ENCODE peak calls at places on chromosomes 16 and 17, in ten cellular contexts. U is A549, D is fibroblast of mammary gland, J is breast epithelium, N is dorsolateral prefrontal cortex, O is BJ, Z is Caco-2, K is cardiac muscle cell, X is PC-9, I is fibroblast of the aortic adventitia. S is an unnamed sample.

GRCh38 chr16:21101631-21102420 is 48.8 kb downstream of the DNAH3 start:
- DNase-seq in J (no peak), K (peak; percentile 53), N (no peak), I (peak; percentile 36), U (peak; percentile 50), D (peak; percentile 31), O (no peak), X (no peak), Z (peak; percentile 51), S (peak; percentile 67)

GRCh38 chr16:20851601-20852000 is 45.3 kb downstream of the REXO5 start:
- DNase-seq in N (no peak), O (peak; percentile 73), U (peak; percentile 20), D (peak; percentile 97), X (peak; percentile 85), K (peak; percentile 99), J (peak; percentile 66), Z (peak; percentile 51), I (peak; percentile 99), S (peak; percentile 93)

GRCh38 chr16:10126686-10127085 is 55.5 kb downstream of the GRIN2A start:
- DNase-seq in D (peak; percentile 87), N (no peak), J (no peak), K (no peak), X (no peak), I (peak; percentile 96), U (no peak), O (peak; percentile 37), Z (no peak), S (no peak)

GRCh38 chr16:81279375-81279774 is 35.4 kb upstream of the GAN start:
- DNase-seq in K (peak; percentile 35), Z (no peak), I (peak; percentile 52), X (no peak), N (no peak), U (no peak), O (no peak), J (no peak), D (peak; percentile 72), S (peak; percentile 61)

GRCh38 chr16:69145658-69146057 is 13.2 kb downstream of the UTP4 start:
- DNase-seq in Z (no peak), U (no peak), O (no peak), D (peak; percentile 73), X (no peak), N (no peak), J (no peak), I (peak; percentile 78), K (peak; percentile 68), S (no peak)

GRCh38 chr16:1112506-1113184 is 16.6 kb upstream of the C1QTNF8 start:
- DNase-seq in X (no peak), O (no peak), N (no peak), Z (no peak), U (no peak), J (no peak), K (no peak), I (no peak), D (no peak), S (no peak)

GRCh38 chr17:63480826-63481487 is 4.1 kb downstream of the ACE start:
- DNase-seq in D (no peak), Z (no peak), U (no peak), N (no peak), K (no peak), X (no peak), I (no peak), O (no peak), J (no peak), S (no peak)

GRCh38 chr16:2827831-2828520 is 2.1 kb upstream of the ZG16B start:
- DNase-seq in X (no peak), J (peak; percentile 49), U (no peak), N (no peak), Z (no peak), K (no peak), O (no peak), I (no peak), D (no peak), S (no peak)

GRCh38 chr16:57824880-57825279 is 22.6 kb upstream of the KIFC3 start:
- DNase-seq in D (no peak), N (no peak), O (no peak), U (no peak), K (no peak), X (peak; percentile 99), Z (peak; percentile 88), J (no peak), I (no peak), S (no peak)

GRCh38 chr17:64778367-64779290 is 116.5 kb upstream of the SMURF2 start:
- DNase-seq in Z (no peak), U (no peak), K (peak; percentile 24), D (no peak), I (no peak), J (no peak), N (peak; percentile 33), X (no peak), O (no peak), S (peak; percentile 59)

GRCh38 chr16:81809567-81809966 is 30.5 kb downstream of the PLCG2 start:
- DNase-seq in N (no peak), O (no peak), I (no peak), Z (no peak), K (no peak), J (no peak), X (no peak), U (no peak), D (no peak), S (no peak)

GRCh38 chr17:3527896-3528603 is 29.6 kb downstream of the TRPV3 start:
- DNase-seq in O (no peak), N (no peak), U (no peak), Z (no peak), D (no peak), K (peak; percentile 41), X (no peak), J (no peak), I (peak; percentile 6), S (no peak)

GRCh38 chr16:15907863-15908478 is 19.6 kb upstream of the CEP20 start:
- DNase-seq in X (peak; percentile 50), K (peak; percentile 28), U (peak; percentile 55), O (no peak), J (no peak), D (peak; percentile 45), Z (peak; percentile 49), N (no peak), I (no peak), S (no peak)

GRCh38 chr16:31513126-31513525 is 4.9 kb upstream of the RUSF1 start:
- DNase-seq in D (peak; percentile 49), Z (no peak), X (peak; percentile 75), K (peak; percentile 32), O (peak; percentile 42), N (no peak), U (no peak), I (peak; percentile 5), J (no peak), S (peak; percentile 85)

GRCh38 chr16:83248735-83249469 is 558.9 kb upstream of the HSBP1 start:
- DNase-seq in U (no peak), X (no peak), K (peak; percentile 39), Z (no peak), N (no peak), O (no peak), I (peak; percentile 27), D (peak; percentile 25), J (no peak), S (no peak)

GRCh38 chr16:70271696-70272095 is 17.6 kb downstream of the AARS1 start:
- DNase-seq in Z (no peak), U (no peak), O (no peak), X (no peak), N (no peak), D (no peak), I (no peak), K (no peak), J (no peak), S (no peak)

GRCh38 chr16:1647904-1648303 is 30.2 kb upstream of the JPT2 start:
- DNase-seq in X (no peak), I (no peak), U (no peak), O (no peak), D (no peak), N (no peak), Z (no peak), K (no peak), J (no peak), S (no peak)

GRCh38 chr16:83520596-83520995 is 287.2 kb upstream of the HSBP1 start:
- DNase-seq in U (no peak), K (no peak), I (no peak), D (no peak), X (no peak), N (no peak), O (no peak), Z (no peak), J (no peak), S (no peak)

GRCh38 chr16:79158337-79158736 is 442.2 kb downstream of the MAF start:
- DNase-seq in D (no peak), J (no peak), K (no peak), O (no peak), I (no peak), X (no peak), U (no peak), N (no peak), Z (no peak), S (no peak)
- TF ChIP-seq CTCF in D (no peak), J (no peak), K (no peak), O (no peak), I (no peak), X (no peak), U (no peak), N (no peak), Z (no peak), S (no peak)

GRCh38 chr17:40935624-40936023 is 1.8 kb downstream of the KRT23 start:
- DNase-seq in I (peak; percentile 33), J (no peak), O (no peak), N (no peak), D (no peak), X (peak; percentile 3), K (no peak), U (no peak), Z (no peak), S (no peak)
- H3K4me3 ChIP-seq in I (no peak overlapping the region), J (no peak overlapping the region), O (no peak overlapping the region), N (no peak overlapping the region), D (no peak overlapping the region), X (peak overlapping the region; percentile 59), K (no peak overlapping the region), U (no peak overlapping the region), Z (peak overlapping the region; percentile 23), S (no peak overlapping the region)

DNA sequence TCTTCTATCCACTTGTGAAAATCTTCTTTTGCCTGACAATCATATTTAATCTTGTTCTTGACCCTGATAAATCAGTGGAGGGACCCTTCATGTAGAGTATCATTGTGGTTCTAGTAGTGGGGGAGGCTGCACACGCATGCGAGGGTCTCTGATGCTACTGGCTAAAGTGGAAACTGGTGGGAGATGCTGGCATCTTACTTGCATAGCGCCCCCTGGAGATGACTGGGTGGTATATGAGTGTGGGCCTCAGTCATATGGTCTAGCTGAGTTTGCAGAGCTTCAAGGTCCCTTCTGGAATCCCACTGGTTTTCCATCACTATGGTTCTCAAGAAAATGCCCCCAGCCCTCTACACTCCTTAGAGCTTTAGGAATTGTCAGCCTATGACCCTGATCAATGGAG is 236.4 kb upstream of the AXIN2 start:
- DNase-seq in O (no peak), U (no peak), K (peak; percentile 37), I (no peak), N (no peak), D (peak; percentile 20), J (no peak), X (no peak), Z (peak; percentile 14), S (no peak)
- TF ChIP-seq CTCF in O (peak; percentile 19), U (no peak), K (peak; percentile 51), I (no peak), N (no peak), D (peak; percentile 46), J (no peak), X (peak; percentile 43), Z (no peak), S (no peak)

DNA sequence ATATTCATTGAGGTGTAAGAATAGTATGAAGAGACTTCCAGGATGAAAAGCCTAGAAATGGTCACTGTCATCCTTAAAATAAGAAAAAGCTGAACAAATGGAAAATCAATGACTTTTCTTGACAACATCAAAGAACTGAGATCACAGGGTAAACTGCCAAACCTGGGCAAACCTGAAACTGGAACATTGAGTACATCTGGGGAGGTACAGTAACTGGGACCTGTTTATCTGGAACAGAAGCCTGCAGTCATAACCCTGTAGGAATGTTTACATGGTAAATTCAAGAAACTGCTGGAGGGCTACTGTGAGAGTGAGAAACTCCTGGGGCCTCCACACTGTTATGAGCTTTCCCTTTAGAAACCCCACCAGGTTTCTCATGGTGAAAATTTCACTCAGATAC is 130.1 kb upstream of the PIRT start:
- DNase-seq in Z (peak; percentile 13), D (no peak), X (no peak), I (no peak), O (no peak), U (no peak), J (no peak), N (no peak), K (no peak), S (no peak)
- H3K4me3 ChIP-seq in Z (no peak overlapping the region), D (no peak overlapping the region), X (no peak overlapping the region), I (no peak overlapping the region), O (no peak overlapping the region), U (no peak overlapping the region), J (no peak overlapping the region), N (no peak overlapping the region), K (no peak overlapping the region), S (no peak overlapping the region)